ENCODE peak calls at places on chromosomes 13 and 19, in eight cellular contexts. I, E, N, C, P, Y, R and T are unnamed samples.

GRCh38 chr13:36275190-36276002 is 22.2 kb downstream of the CCDC169 start:
- DNase-seq in I (no peak), E (peak), N (peak), C (no peak), P (peak), Y (no peak), R (peak), T (peak)

GRCh38 chr13:40665061-40665753 is 1.2 kb downstream of the FOXO1 start:
- DNase-seq in I (peak), E (peak), N (peak), C (no peak), P (peak), Y (no peak), R (peak), T (peak)

GRCh38 chr13:33725340-33725739 is 92.6 kb upstream of the RFC3 start:
- DNase-seq in I (no peak), E (no peak), N (no peak), C (no peak), P (no peak), Y (no peak), R (no peak), T (no peak)

GRCh38 chr13:34290661-34291060 is 472.7 kb downstream of the RFC3 start:
- DNase-seq in I (no peak), E (no peak), N (no peak), C (no peak), P (no peak), Y (no peak), R (no peak), T (no peak)

GRCh38 chr19:2567580-2567979 is 91.7 kb downstream of the GADD45B start:
- DNase-seq in I (peak), E (no peak), N (no peak), C (no peak), P (no peak), Y (no peak), R (no peak), T (no peak)

GRCh38 chr19:6087074-6087506 is 23.2 kb downstream of the RFX2 start:
- DNase-seq in I (no peak), E (no peak), N (no peak), C (peak), P (no peak), Y (no peak), R (no peak), T (no peak)

GRCh38 chr19:55912916-55913315 is 19.2 kb downstream of the NLRP13 start:
- DNase-seq in I (no peak), E (no peak), N (no peak), C (no peak), P (no peak), Y (no peak), R (no peak), T (no peak)

GRCh38 chr19:28606269-28607032 is 606.5 kb downstream of the UQCRFS1 start:
- DNase-seq in I (no peak), E (no peak), N (no peak), C (no peak), P (no peak), Y (no peak), R (no peak), T (no peak)

GRCh38 chr19:8185343-8186068 is 23.7 kb upstream of the CERS4 start:
- DNase-seq in I (no peak), E (no peak), N (no peak), C (no peak), P (no peak), Y (no peak), R (no peak), T (no peak)

GRCh38 chr19:49326165-49326704 is 1.2 kb upstream of the SLC6A16 start:
- DNase-seq in I (no peak), E (no peak), N (no peak), C (no peak), P (no peak), Y (no peak), R (no peak), T (no peak)

GRCh38 chr19:48795855-48796142 is 15.0 kb downstream of the BCAT2 start:
- DNase-seq in I (no peak), E (no peak), N (peak), C (no peak), P (no peak), Y (no peak), R (no peak), T (no peak)

GRCh38 chr19:11187409-11187808 is 9.9 kb downstream of the KANK2 start:
- DNase-seq in I (no peak), E (no peak), N (no peak), C (no peak), P (no peak), Y (no peak), R (no peak), T (no peak)

GRCh38 chr19:18046066-18046718 is 38.2 kb downstream of the ARRDC2 start:
- DNase-seq in I (no peak), E (no peak), N (peak), C (no peak), P (peak), Y (no peak), R (no peak), T (peak)

GRCh38 chr19:1470864-1471513 is 8.0 kb downstream of the C19orf25 start:
- DNase-seq in I (no peak), E (peak), N (peak), C (no peak), P (peak), Y (no peak), R (no peak), T (no peak)

GRCh38 chr19:38145627-38146026 is 78.4 kb downstream of the DPF1 start:
- DNase-seq in I (no peak), E (no peak), N (no peak), C (no peak), P (peak), Y (no peak), R (no peak), T (no peak)

GRCh38 chr13:48231080-48231479 is 1.9 kb upstream of the ITM2B start:
- DNase-seq in I (no peak), E (no peak), N (no peak), C (no peak), P (no peak), Y (no peak), R (no peak), T (peak)

GRCh38 chr19:39203372-39204341 is at the start of gene SYCN:
- DNase-seq in I (no peak), E (peak), N (no peak), C (no peak), P (no peak), Y (no peak), R (no peak), T (no peak)

GRCh38 chr19:6047741-6048231 is 62.5 kb downstream of the RFX2 start:
- DNase-seq in I (no peak), E (peak), N (peak), C (no peak), P (peak), Y (no peak), R (peak), T (no peak)

GRCh38 chr19:18373892-18374629 is 11.9 kb upstream of the GDF15 start:
- DNase-seq in I (peak), E (peak), N (peak), C (peak), P (peak), Y (peak), R (peak), T (peak)

GRCh38 chr19:1782501-1782900 is 29.2 kb downstream of the ONECUT3 start:
- DNase-seq in I (no peak), E (no peak), N (no peak), C (no peak), P (no peak), Y (no peak), R (no peak), T (no peak)

GRCh38 chr19:31355330-31356289 is 6.4 kb upstream of the TSHZ3 start:
- DNase-seq in I (no peak), E (peak), N (no peak), C (no peak), P (no peak), Y (no peak), R (no peak), T (no peak)

GRCh38 chr13:95039415-95039814 is 261.8 kb downstream of the ABCC4 start:
- DNase-seq in I (no peak), E (no peak), N (peak), C (no peak), P (no peak), Y (no peak), R (no peak), T (peak)

GRCh38 chr19:14118165-14119051 is 846 bp upstream of the PRKACA start:
- DNase-seq in I (peak), E (no peak), N (peak), C (peak), P (peak), Y (peak), R (no peak), T (peak)

GRCh38 chr13:49976314-49977258 is 20.3 kb upstream of the TRIM13 start:
- DNase-seq in I (peak), E (peak), N (peak), C (peak), P (peak), Y (peak), R (peak), T (peak)

GRCh38 chr19:16829822-16830289 is 658 bp downstream of the SIN3B start:
- DNase-seq in I (no peak), E (no peak), N (peak), C (no peak), P (no peak), Y (no peak), R (no peak), T (no peak)

GRCh38 chr13:78784017-78784745 is 125.2 kb upstream of the OBI1 start:
- DNase-seq in I (no peak), E (no peak), N (no peak), C (no peak), P (no peak), Y (no peak), R (no peak), T (no peak)

GRCh38 chr13:30108913-30109237 is 198.5 kb downstream of the KATNAL1 start:
- DNase-seq in I (peak), E (no peak), N (no peak), C (no peak), P (peak), Y (no peak), R (no peak), T (no peak)

GRCh38 chr13:21071015-21071414 is 9.6 kb upstream of the LATS2 start:
- DNase-seq in I (no peak), E (no peak), N (no peak), C (no peak), P (peak), Y (no peak), R (no peak), T (peak)

GRCh38 chr13:33270906-33271538 is 14.5 kb downstream of the STARD13 start:
- DNase-seq in I (no peak), E (no peak), N (no peak), C (no peak), P (peak), Y (no peak), R (no peak), T (no peak)

GRCh38 chr19:15487038-15487437 is 7.7 kb upstream of the PGLYRP2 start:
- DNase-seq in I (no peak), E (no peak), N (no peak), C (no peak), P (no peak), Y (no peak), R (no peak), T (no peak)

GRCh38 chr13:114078501-114079451 is 53.6 kb downstream of the RASA3 start:
- DNase-seq in I (peak), E (no peak), N (peak), C (no peak), P (peak), Y (no peak), R (no peak), T (peak)

GRCh38 chr13:27044837-27045570 is 126.6 kb downstream of the USP12 start:
- DNase-seq in I (no peak), E (no peak), N (no peak), C (no peak), P (no peak), Y (no peak), R (no peak), T (no peak)

GRCh38 chr13:53138369-53139036 is 109.9 kb downstream of the OLFM4 start:
- DNase-seq in I (no peak), E (no peak), N (peak), C (no peak), P (peak), Y (no peak), R (no peak), T (no peak)

GRCh38 chr19:35628264-35628564 is 622 bp upstream of the RBM42 start:
- DNase-seq in I (no peak), E (no peak), N (no peak), C (no peak), P (no peak), Y (no peak), R (no peak), T (no peak)